ENCODE peak calls at places on chromosomes 12 and 14, in seven cellular contexts. One of them, this sample, is unnamed.

GRCh38 chr12:68667896-68668295 is 18.9 kb upstream of the NUP107 start:
- DNase-seq in HS-27A: no peak
- DNase-seq in fibroblast of the conjunctiva: no peak
- DNase-seq in AG09319: no peak
- DNase-seq in H54: no peak
- DNase-seq in pancreas: no peak
- DNase-seq in NCI-H69: peak
- DNase-seq in this sample: no peak

GRCh38 chr12:119693006-119693405 is 25.1 kb downstream of the PRKAB1 start:
- DNase-seq in fibroblast of the conjunctiva: peak
- DNase-seq in H54: peak
- DNase-seq in AG09319: peak
- DNase-seq in NCI-H69: peak
- DNase-seq in HS-27A: peak
- DNase-seq in pancreas: no peak
- DNase-seq in this sample: peak

GRCh38 chr12:77687346-77687745 is 143.3 kb upstream of the NAV3 start:
- DNase-seq in H54: no peak
- DNase-seq in NCI-H69: no peak
- DNase-seq in HS-27A: no peak
- DNase-seq in pancreas: no peak
- DNase-seq in AG09319: peak
- DNase-seq in fibroblast of the conjunctiva: no peak
- DNase-seq in this sample: no peak

GRCh38 chr12:60805340-60805739 is 1209.5 kb downstream of the SLC16A7 start:
- DNase-seq in AG09319: no peak
- DNase-seq in fibroblast of the conjunctiva: no peak
- DNase-seq in HS-27A: no peak
- DNase-seq in pancreas: no peak
- DNase-seq in NCI-H69: no peak
- DNase-seq in H54: no peak
- DNase-seq in this sample: no peak

GRCh38 chr14:105494606-105494929 is 3.5 kb downstream of the TEDC1 start:
- DNase-seq in fibroblast of the conjunctiva: no peak
- DNase-seq in HS-27A: no peak
- DNase-seq in AG09319: no peak
- DNase-seq in H54: no peak
- DNase-seq in pancreas: peak
- DNase-seq in NCI-H69: no peak
- DNase-seq in this sample: no peak

GRCh38 chr14:100653409-100653808 is 66.2 kb upstream of the BEGAIN start:
- DNase-seq in fibroblast of the conjunctiva: no peak
- DNase-seq in HS-27A: no peak
- DNase-seq in AG09319: no peak
- DNase-seq in pancreas: no peak
- DNase-seq in NCI-H69: peak
- DNase-seq in H54: no peak
- DNase-seq in this sample: no peak

GRCh38 chr12:247271-247670 is 15.4 kb downstream of the SLC6A13 start:
- DNase-seq in HS-27A: no peak
- DNase-seq in AG09319: no peak
- DNase-seq in H54: no peak
- DNase-seq in fibroblast of the conjunctiva: no peak
- DNase-seq in NCI-H69: no peak
- DNase-seq in pancreas: no peak
- DNase-seq in this sample: no peak

GRCh38 chr12:71945121-71945520 is 6.5 kb downstream of the TPH2 start:
- DNase-seq in NCI-H69: peak
- DNase-seq in fibroblast of the conjunctiva: no peak
- DNase-seq in H54: no peak
- DNase-seq in AG09319: no peak
- DNase-seq in HS-27A: no peak
- DNase-seq in pancreas: no peak
- DNase-seq in this sample: no peak

GRCh38 chr12:5273709-5274108 is 158.2 kb upstream of the NTF3 start:
- DNase-seq in AG09319: no peak
- DNase-seq in HS-27A: no peak
- DNase-seq in pancreas: no peak
- DNase-seq in fibroblast of the conjunctiva: no peak
- DNase-seq in NCI-H69: peak
- DNase-seq in H54: no peak
- DNase-seq in this sample: no peak

GRCh38 chr12:125424909-125425308 is 359.7 kb downstream of the AACS start:
- DNase-seq in NCI-H69: no peak
- DNase-seq in pancreas: no peak
- DNase-seq in H54: no peak
- DNase-seq in AG09319: no peak
- DNase-seq in fibroblast of the conjunctiva: no peak
- DNase-seq in HS-27A: no peak
- DNase-seq in this sample: no peak

GRCh38 chr12:68367903-68368302 is 35.7 kb upstream of the MDM1 start:
- DNase-seq in pancreas: no peak
- DNase-seq in HS-27A: no peak
- DNase-seq in AG09319: no peak
- DNase-seq in NCI-H69: no peak
- DNase-seq in H54: no peak
- DNase-seq in fibroblast of the conjunctiva: no peak
- DNase-seq in this sample: no peak

GRCh38 chr12:92747151-92747550 is 44.4 kb downstream of the PLEKHG7 start:
- DNase-seq in NCI-H69: no peak
- DNase-seq in pancreas: no peak
- DNase-seq in H54: no peak
- DNase-seq in HS-27A: no peak
- DNase-seq in AG09319: no peak
- DNase-seq in fibroblast of the conjunctiva: no peak
- DNase-seq in this sample: no peak

GRCh38 chr14:103105580-103106168 is 11.1 kb downstream of the EXOC3L4 start:
- DNase-seq in pancreas: no peak
- DNase-seq in H54: no peak
- DNase-seq in AG09319: no peak
- DNase-seq in NCI-H69: peak
- DNase-seq in HS-27A: no peak
- DNase-seq in fibroblast of the conjunctiva: no peak
- DNase-seq in this sample: no peak

GRCh38 chr12:113660941-113661340 is 189.3 kb upstream of the LHX5 start:
- DNase-seq in AG09319: no peak
- DNase-seq in pancreas: no peak
- DNase-seq in fibroblast of the conjunctiva: no peak
- DNase-seq in NCI-H69: no peak
- DNase-seq in HS-27A: no peak
- DNase-seq in H54: no peak
- DNase-seq in this sample: no peak

GRCh38 chr14:69877492-69877891 is 1.7 kb upstream of the SMOC1 start:
- DNase-seq in H54: peak
- DNase-seq in NCI-H69: peak
- DNase-seq in HS-27A: no peak
- DNase-seq in AG09319: no peak
- DNase-seq in fibroblast of the conjunctiva: no peak
- DNase-seq in pancreas: no peak
- DNase-seq in this sample: no peak

GRCh38 chr12:89856431-89856830 is 147.8 kb upstream of the ATP2B1 start:
- DNase-seq in H54: peak
- DNase-seq in NCI-H69: no peak
- DNase-seq in fibroblast of the conjunctiva: no peak
- DNase-seq in AG09319: no peak
- DNase-seq in pancreas: no peak
- DNase-seq in HS-27A: no peak
- DNase-seq in this sample: no peak

GRCh38 chr12:102503056-102503681 is 22.8 kb upstream of the IGF1 start:
- DNase-seq in AG09319: no peak
- DNase-seq in HS-27A: no peak
- DNase-seq in H54: no peak
- DNase-seq in fibroblast of the conjunctiva: no peak
- DNase-seq in pancreas: no peak
- DNase-seq in NCI-H69: no peak
- DNase-seq in this sample: no peak

GRCh38 chr12:113049976-113050742 is 6.4 kb upstream of the DTX1 start:
- DNase-seq in fibroblast of the conjunctiva: no peak
- DNase-seq in NCI-H69: peak
- DNase-seq in HS-27A: no peak
- DNase-seq in AG09319: no peak
- DNase-seq in H54: no peak
- DNase-seq in pancreas: peak
- DNase-seq in this sample: no peak

GRCh38 chr12:31310488-31310887 is 15.5 kb downstream of the SINHCAF start:
- DNase-seq in H54: no peak
- DNase-seq in NCI-H69: no peak
- DNase-seq in AG09319: no peak
- DNase-seq in HS-27A: no peak
- DNase-seq in fibroblast of the conjunctiva: no peak
- DNase-seq in pancreas: no peak
- DNase-seq in this sample: no peak

GRCh38 chr12:26698186-26698585 is 134.8 kb downstream of the ITPR2 start:
- DNase-seq in fibroblast of the conjunctiva: no peak
- DNase-seq in NCI-H69: no peak
- DNase-seq in AG09319: no peak
- DNase-seq in pancreas: no peak
- DNase-seq in H54: no peak
- DNase-seq in HS-27A: no peak
- DNase-seq in this sample: no peak

This sample was measured in lung.